ENCODE peak calls at places on chromosomes 13 and 19, in four cellular contexts. Y is HT1080; B is stimulated activated CD8-positive, alpha-beta memory T cell treated with anti-CD3 and anti-CD28 coated beads, Interleukin-15, amount 100 ng/mL, for 24 hours; S is fibroblast of gingiva. Q is an unnamed sample.

GRCh38 chr19:45484273-45484945 is 12.4 kb downstream of the RTN2 start:
- DNase-seq in Y (no peak), B (no peak), S (no peak), Q (no peak)

GRCh38 chr13:19618925-19619324 is 14.5 kb upstream of the MPHOSPH8 start:
- DNase-seq in Y (peak), B (no peak), S (peak), Q (no peak)

GRCh38 chr19:49362926-49363264 is 679 bp upstream of the TEAD2 start:
- DNase-seq in Y (peak), B (no peak), S (peak), Q (no peak)

GRCh38 chr19:4582112-4582553 is 22.6 kb upstream of the SEMA6B start:
- DNase-seq in Y (no peak), B (no peak), S (no peak), Q (no peak)

GRCh38 chr19:50431343-50432220 is 1.1 kb upstream of the MYBPC2 start:
- DNase-seq in Y (peak), B (peak), S (peak), Q (peak)

GRCh38 chr19:47613165-47614146 is 4.5 kb downstream of the BICRA start:
- DNase-seq in Y (peak), B (no peak), S (peak), Q (no peak)

GRCh38 chr19:11784356-11784755 is 14.0 kb upstream of the ZNF491 start:
- DNase-seq in Y (no peak), B (no peak), S (no peak), Q (no peak)

GRCh38 chr13:35614666-35615065 is 138.2 kb upstream of the MAB21L1 start:
- DNase-seq in Y (no peak), B (no peak), S (no peak), Q (no peak)

GRCh38 chr19:17841810-17842662 is 5.7 kb downstream of the JAK3 start:
- DNase-seq in Y (no peak), B (no peak), S (peak), Q (peak)

GRCh38 chr13:79519252-79519651 is 38.3 kb downstream of the NDFIP2 start:
- DNase-seq in Y (no peak), B (no peak), S (no peak), Q (no peak)

Q was measured in activated T-helper 9 cell treated with anti-CD3 and anti-CD28 coated beads, Interleukin-2, amount 50 U/mL, for 16 hours.